ENCODE peak calls at places on chromosomes 12 and 14, in nine cellular contexts. K is pancreas, A is esophagus muscularis mucosa, N is fibroblast of mammary gland, W is dorsolateral prefrontal cortex, E is SK-N-SH, U is astrocyte of the spinal cord, P is AG10803, M is cardiac muscle cell. X is an unnamed sample.

GRCh38 chr14:63134801-63135200 is 69.4 kb upstream of the RHOJ start:
- DNase-seq in A (no peak), P (no peak), N (peak; percentile 6), E (peak; percentile 30), M (peak; percentile 31), U (peak; percentile 16), W (no peak), K (no peak), X (peak; percentile 9)

GRCh38 chr12:60832300-60832699 is 1236.5 kb downstream of the SLC16A7 start:
- DNase-seq in K (no peak), A (no peak), M (no peak), N (peak; percentile 18), E (no peak), P (no peak), W (no peak), U (no peak), X (no peak)

GRCh38 chr12:57844725-57845477 is 1.6 kb downstream of the CTDSP2 start:
- DNase-seq in U (peak; percentile 66), E (peak; percentile 60), M (peak; percentile 92), P (peak; percentile 93), W (peak; percentile 58), K (peak; percentile 68), N (peak; percentile 94), A (no peak), X (peak; percentile 40)

GRCh38 chr14:73251516-73252215 is 14.4 kb downstream of the PAPLN start:
- DNase-seq in N (no peak), A (no peak), P (no peak), W (no peak), M (no peak), E (peak; percentile 27), K (no peak), U (no peak), X (no peak)

GRCh38 chr12:81627336-81628189 is 131.6 kb downstream of the PPFIA2 start:
- DNase-seq in U (peak; percentile 69), E (peak; percentile 26), W (no peak), P (peak; percentile 48), K (no peak), A (no peak), N (peak; percentile 60), M (peak; percentile 70), X (peak; percentile 13)

GRCh38 chr14:22887260-22887989 is 4.4 kb downstream of the REM2 start:
- DNase-seq in A (no peak), M (peak; percentile 90), P (peak; percentile 66), W (no peak), K (no peak), E (peak; percentile 81), U (peak; percentile 83), N (peak; percentile 65), X (peak; percentile 88)

GRCh38 chr12:85156569-85156968 is 120.4 kb downstream of the LRRIQ1 start:
- DNase-seq in M (no peak), W (no peak), U (no peak), N (no peak), K (no peak), E (no peak), P (no peak), A (no peak), X (no peak)

GRCh38 chr14:91154851-91155625 is 41.2 kb downstream of the DGLUCY start:
- DNase-seq in A (no peak), K (peak; percentile 71), U (peak; percentile 63), N (peak; percentile 72), P (peak; percentile 58), E (peak; percentile 40), W (no peak), M (peak; percentile 78), X (peak; percentile 25)

GRCh38 chr12:7293670-7294069 is 10.2 kb upstream of the ACSM4 start:
- DNase-seq in A (no peak), K (no peak), U (no peak), N (no peak), M (no peak), P (no peak), W (no peak), E (no peak), X (no peak)

GRCh38 chr14:77375164-77375950 is 1.5 kb downstream of the TMED8 start:
- DNase-seq in U (no peak), P (no peak), E (no peak), K (no peak), N (no peak), A (no peak), W (no peak), M (no peak), X (no peak)

GRCh38 chr12:7219599-7220243 is 30.2 kb downstream of the PEX5 start:
- DNase-seq in W (peak; percentile 56), E (peak; percentile 52), M (peak; percentile 83), A (peak; percentile 91), U (peak; percentile 64), K (peak; percentile 68), N (peak; percentile 80), P (peak; percentile 74), X (peak; percentile 27)

GRCh38 chr14:20548414-20549158 is 12.3 kb downstream of the RNASE9 start:
- DNase-seq in K (no peak), M (no peak), E (no peak), A (peak; percentile 45), U (no peak), W (no peak), P (no peak), N (no peak), X (no peak)

GRCh38 chr12:67716817-67717216 is 68.3 kb downstream of the DYRK2 start:
- DNase-seq in M (peak; percentile 36), K (no peak), E (no peak), U (peak; percentile 42), A (no peak), W (no peak), N (peak; percentile 23), P (peak; percentile 90), X (no peak)

GRCh38 chr12:130768120-130768519 is 52.0 kb upstream of the RIMBP2 start:
- DNase-seq in N (no peak), A (no peak), M (no peak), P (no peak), U (no peak), K (no peak), W (no peak), E (no peak), X (no peak)

GRCh38 chr12:57460457-57461325 is 1.1 kb downstream of the GLI1 start:
- DNase-seq in U (no peak), N (no peak), M (no peak), A (no peak), E (peak; percentile 63), W (no peak), P (no peak), K (no peak), X (no peak)

GRCh38 chr14:91893659-91894058 is 26.3 kb upstream of the TC2N start:
- DNase-seq in A (no peak), K (no peak), N (peak; percentile 27), E (no peak), U (no peak), P (no peak), M (no peak), W (no peak), X (no peak)

GRCh38 chr14:41830679-41831078 is 224.0 kb downstream of the LRFN5 start:
- DNase-seq in W (no peak), M (peak; percentile 72), K (no peak), E (no peak), N (peak; percentile 63), P (peak; percentile 1), U (peak; percentile 56), A (no peak), X (no peak)

GRCh38 chr12:66647034-66647691 is 31.7 kb downstream of the GRIP1 start:
- DNase-seq in P (peak; percentile 99), K (no peak), N (peak; percentile 96), E (no peak), W (no peak), M (peak; percentile 74), A (peak; percentile 29), U (peak; percentile 98), X (peak; percentile 96)

DNA sequence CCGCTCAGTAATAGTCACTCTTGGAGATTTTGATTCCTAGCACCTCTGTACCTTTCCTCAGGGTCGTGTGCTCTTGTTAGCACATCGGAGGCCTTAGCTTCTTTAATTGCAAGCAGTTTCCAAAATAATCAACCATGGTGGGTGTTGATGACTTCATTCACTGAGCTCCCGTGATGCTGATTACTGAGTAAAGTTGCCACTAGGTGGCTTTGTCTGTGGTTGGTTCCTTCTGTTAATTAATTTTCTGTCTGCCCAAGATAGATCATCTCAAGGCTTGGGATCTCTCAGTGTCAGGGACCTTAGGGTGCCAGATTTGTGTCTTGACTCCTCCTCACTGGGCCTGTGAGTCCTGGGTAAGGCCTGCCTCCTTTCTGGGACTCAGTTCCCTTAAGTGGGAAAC is 54.3 kb downstream of the PTPN11 start:
- DNase-seq in A (no peak), E (peak; percentile 20), W (no peak), P (no peak), K (no peak), U (no peak), M (peak; percentile 11), N (no peak), X (no peak)
- TF ChIP-seq CTCF in A (no peak), E (peak; percentile 39), W (peak; percentile 47), P (peak; percentile 15), K (no peak), U (peak; percentile 22), M (no peak), N (peak; percentile 19), X (peak; percentile 39)

DNA sequence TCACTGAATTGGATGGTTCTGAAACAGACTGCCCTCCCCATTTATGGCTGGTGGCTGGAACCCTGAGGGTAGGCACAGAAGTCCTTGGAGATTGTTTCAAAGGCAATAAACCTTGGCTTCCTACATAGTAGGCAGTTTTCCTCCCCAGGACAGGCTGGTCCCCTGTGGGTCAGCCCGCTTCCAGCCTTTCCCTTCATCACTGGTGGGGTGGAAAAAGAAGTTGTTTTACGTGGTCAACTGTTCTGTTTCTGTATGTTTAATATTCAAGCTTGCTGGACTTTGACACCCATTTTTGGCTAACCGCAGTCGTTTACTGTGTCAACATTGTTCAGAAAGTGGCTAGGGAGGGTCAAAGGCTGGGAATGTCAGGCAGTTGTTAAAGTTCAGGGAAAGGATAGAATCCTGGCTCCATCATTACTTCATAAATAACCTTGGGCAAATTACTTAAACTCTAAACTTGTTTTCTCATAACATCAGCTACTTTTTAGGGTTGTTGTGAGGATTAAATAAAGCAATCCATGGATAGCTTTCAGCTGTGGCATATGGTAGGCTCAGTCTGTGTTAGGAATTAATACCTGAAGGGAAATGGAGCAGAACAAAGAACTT is 2.4 kb downstream of the KLHDC2 start:
- DNase-seq in W (no peak), K (no peak), P (peak; percentile 20), E (no peak), A (no peak), U (peak; percentile 47), N (peak; percentile 25), M (peak; percentile 11), X (no peak)
- H3K4me3 ChIP-seq in W (peak overlapping the region; percentile 65), K (peak overlapping the region; percentile 99), P (peak overlapping the region; percentile 96), E (peak overlapping the region; percentile 97), A (peak overlapping the region; percentile 96), U (no peak overlapping the region), N (peak overlapping the region; percentile 90), M (no peak overlapping the region), X (peak overlapping the region; percentile 96)

GRCh38 chr12:79438480-79439178 is 252.1 kb downstream of the PAWR start:
- DNase-seq in A (no peak), P (no peak), M (no peak), U (no peak), E (no peak), N (no peak), K (no peak), W (no peak), X (no peak)
- TF ChIP-seq CTCF in A (no peak), P (no peak), M (no peak), U (no peak), E (no peak), N (no peak), K (no peak), W (no peak), X (no peak)

DNA sequence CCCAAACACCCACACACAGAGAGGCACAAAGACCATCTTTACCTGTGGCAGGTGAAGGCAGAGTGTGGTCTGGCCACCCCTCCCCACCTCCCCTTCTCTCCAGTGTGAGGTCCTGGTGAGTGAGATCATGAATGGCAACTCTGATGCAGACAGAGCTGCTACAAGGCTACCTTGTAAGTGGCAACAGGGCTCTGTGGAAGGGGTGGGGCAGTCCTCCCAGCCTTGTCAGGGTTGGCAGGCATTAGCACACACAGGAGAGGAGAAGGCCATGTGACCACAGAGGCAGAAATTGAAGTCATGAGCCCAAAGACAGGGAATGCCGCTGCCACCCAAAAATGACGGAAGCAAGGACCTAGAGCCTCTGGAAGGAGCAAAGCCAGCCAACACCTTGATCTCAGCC is 30.7 kb downstream of the VWF start:
- DNase-seq in A (no peak), M (no peak), K (no peak), P (no peak), U (no peak), E (no peak), W (no peak), N (no peak), X (no peak)
- H3K4me3 ChIP-seq in A (no peak overlapping the region), M (no peak overlapping the region), K (no peak overlapping the region), P (no peak overlapping the region), U (no peak overlapping the region), E (peak overlapping the region; percentile 29), W (no peak overlapping the region), N (no peak overlapping the region), X (no peak overlapping the region)